ENCODE peak calls at places on chromosomes 5 and 9, in five cellular contexts. N is ovary; E is MM.1S; H is sigmoid colon; V is CD8-positive, alpha-beta T cell. P is an unnamed sample.
A peak's percentile ranks its signal among the peaks of the same experiment; 100 is the strongest.

GRCh38 chr9:10268500-10269485 is 344.0 kb downstream of the PTPRD start:
- DNase-seq in E (peak; percentile 37), V (no peak), N (no peak), H (no peak), P (no peak)

GRCh38 chr9:69122391-69123141 is 51.5 kb upstream of the TJP2 start:
- DNase-seq in H (no peak), N (no peak), E (no peak), V (no peak), P (peak; percentile 62)

GRCh38 chr9:129933709-129934586 is 98.7 kb downstream of the USP20 start:
- DNase-seq in N (no peak), E (no peak), V (no peak), H (no peak), P (no peak)

GRCh38 chr5:124706041-124706440 is 40.4 kb downstream of the ZNF608 start:
- DNase-seq in H (no peak), N (no peak), E (no peak), V (no peak), P (no peak)

GRCh38 chr5:18792145-18792544 is 1157.9 kb downstream of the TAF11L14 start:
- DNase-seq in H (no peak), N (no peak), V (no peak), E (no peak), P (peak; percentile 65)

GRCh38 chr5:39569857-39570256 is 145.1 kb upstream of the DAB2 start:
- DNase-seq in V (no peak), E (no peak), N (no peak), H (no peak), P (no peak)

GRCh38 chr5:31563216-31563615 is 31.1 kb downstream of the C5orf22 start:
- DNase-seq in N (no peak), V (no peak), H (no peak), E (no peak), P (no peak)

GRCh38 chr5:5416733-5417132 is 5.7 kb upstream of the ICE1 start:
- DNase-seq in E (no peak), N (no peak), H (no peak), V (no peak), P (no peak)

GRCh38 chr9:105114318-105114717 is 130.1 kb upstream of the SLC44A1 start:
- DNase-seq in E (no peak), N (no peak), V (peak; percentile 50), H (no peak), P (no peak)

GRCh38 chr5:74490814-74491213 is 149.7 kb downstream of the ENC1 start:
- DNase-seq in N (no peak), E (peak; percentile 71), V (no peak), H (no peak), P (no peak)

GRCh38 chr9:113988385-113988784 is 89.7 kb downstream of the AMBP start:
- DNase-seq in H (no peak), N (no peak), V (no peak), E (no peak), P (no peak)

GRCh38 chr5:54902817-54903473 is 82.4 kb downstream of the ESM1 start:
- DNase-seq in H (no peak), E (peak; percentile 97), N (peak; percentile 20), V (no peak), P (no peak)

GRCh38 chr9:135347461-135347860 is 132.1 kb upstream of the PPP1R26 start:
- DNase-seq in H (no peak), N (no peak), E (no peak), V (no peak), P (no peak)

GRCh38 chr9:136660971-136661540 is 1.7 kb upstream of the EGFL7 start:
- DNase-seq in H (no peak), E (no peak), N (no peak), V (no peak), P (no peak)

GRCh38 chr5:173761182-173761521 is 127.0 kb upstream of the CPEB4 start:
- DNase-seq in N (no peak), V (no peak), H (no peak), E (no peak), P (no peak)
- H3K27me3 ChIP-seq in N (no peaks in the 10 kb centered on the region), V (no peaks in the 10 kb centered on the region), H (no peaks in the 10 kb centered on the region), E (no peaks in the 10 kb centered on the region), P (no peaks in the 10 kb centered on the region)

DNA sequence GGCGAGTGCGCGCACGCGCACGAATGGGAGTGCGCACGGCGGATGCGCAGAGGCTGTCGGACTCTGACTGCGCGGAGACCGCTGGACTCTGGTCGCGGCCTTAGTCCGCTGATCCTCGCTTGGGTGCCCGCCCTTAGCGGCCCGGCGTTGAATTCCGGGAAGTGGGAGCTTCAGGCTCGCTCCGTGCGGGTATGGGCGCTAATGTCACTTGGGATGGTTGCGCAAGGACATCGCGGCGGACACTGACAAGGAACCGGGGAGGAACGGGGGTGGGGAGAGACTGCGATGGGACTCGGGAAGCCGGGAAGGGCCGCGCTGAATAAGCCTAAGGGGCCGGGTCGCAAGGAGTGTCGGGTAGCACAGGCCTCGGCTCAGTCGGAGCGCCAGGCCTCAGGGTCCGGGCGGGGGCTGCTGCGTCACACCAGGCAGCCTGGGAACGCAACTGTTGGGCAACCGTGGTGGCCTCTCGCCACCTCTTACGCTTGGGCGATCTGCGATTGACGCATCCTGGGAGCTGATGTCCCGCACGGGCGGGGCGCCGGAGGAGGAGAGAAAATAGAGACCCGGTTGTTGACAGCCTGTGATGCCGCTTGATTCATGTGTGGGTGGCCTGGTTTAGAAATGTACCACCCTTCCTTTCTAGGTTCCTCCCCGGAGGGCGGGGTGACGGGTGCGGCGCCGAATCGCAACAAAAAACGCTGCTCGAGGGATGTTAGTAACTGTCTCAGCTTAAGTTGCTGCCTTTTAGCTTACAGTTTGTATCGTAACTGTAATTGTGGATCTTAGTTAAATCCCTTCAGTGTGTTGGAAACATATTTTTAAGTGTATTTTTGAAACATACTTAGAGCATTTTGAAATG is 545 bp upstream of the CHD1 start:
- DNase-seq in E (peak; percentile 89), H (peak; percentile 98), N (peak; percentile 98), V (peak; percentile 94), P (peak; percentile 98)
- H3K4me1 ChIP-seq in E (peaks cover 10% of the 10 kb centered on the region), H (peaks cover 31% of the 10 kb centered on the region), N (peaks cover 2% of the 10 kb centered on the region), V (peaks cover 65% of the 10 kb centered on the region), P (peaks cover 4% of the 10 kb centered on the region)

GRCh38 chr5:1440098-1440493 is 5.1 kb downstream of the SLC6A3 start:
- DNase-seq in V (no peak), H (no peak), E (no peak), N (no peak), P (no peak)
- H3K27me3 ChIP-seq in V (peaks cover 10% of the 10 kb centered on the region), H (peaks cover 70% of the 10 kb centered on the region), E (peaks cover 60% of the 10 kb centered on the region), N (no peaks in the 10 kb centered on the region), P (peaks cover 31% of the 10 kb centered on the region)

DNA sequence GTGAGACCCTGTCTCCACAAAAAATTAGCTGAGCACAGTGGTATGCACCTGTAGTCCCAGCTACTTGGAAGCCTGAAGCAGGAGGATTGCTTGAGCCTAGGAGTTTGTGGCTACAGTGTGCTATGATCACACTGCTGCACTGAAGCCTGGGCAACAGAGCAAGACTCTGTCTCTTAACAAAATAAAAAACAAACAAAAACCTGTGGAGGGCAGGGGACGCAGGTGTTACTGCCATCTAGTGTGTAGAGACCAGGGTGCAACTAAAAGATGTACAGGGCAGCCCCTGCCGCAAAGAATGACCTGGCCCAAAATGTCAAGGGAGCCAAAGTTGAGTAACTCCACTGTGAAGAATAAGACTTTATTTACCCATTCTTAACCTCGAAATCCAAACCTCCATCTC is 27.1 kb downstream of the ASPN start:
- DNase-seq in N (no peak), H (no peak), E (no peak), V (no peak), P (no peak)
- H3K4me1 ChIP-seq in N (no peaks in the 10 kb centered on the region), H (peaks cover 9% of the 10 kb centered on the region), E (no peaks in the 10 kb centered on the region), V (no peaks in the 10 kb centered on the region), P (no peaks in the 10 kb centered on the region)